ENCODE peak calls at places on chromosomes 3 and 15, in eight cellular contexts. One of them, this sample, is unnamed.

GRCh38 chr3:160134964-160135363 is 90.3 kb upstream of the C3orf80 start:
- DNase-seq in erythroblast: peak; percentile 10
- DNase-seq in smooth muscle cell of the brain vasculature: no peak
- DNase-seq in NCI-H1105: no peak
- DNase-seq in T-cell: no peak
- DNase-seq in tibial nerve: peak; percentile 20
- DNase-seq in naive thymus-derived CD4-positive, alpha-beta T cell: no peak
- DNase-seq in ACHN: no peak
- DNase-seq in this sample: no peak

GRCh38 chr3:169387751-169388696 is 275.5 kb downstream of the MECOM start:
- DNase-seq in naive thymus-derived CD4-positive, alpha-beta T cell: no peak
- DNase-seq in erythroblast: no peak
- DNase-seq in smooth muscle cell of the brain vasculature: no peak
- DNase-seq in T-cell: no peak
- DNase-seq in tibial nerve: peak; percentile 74
- DNase-seq in ACHN: no peak
- DNase-seq in NCI-H1105: no peak
- DNase-seq in this sample: no peak

GRCh38 chr3:63824309-63824708 is 5.2 kb downstream of the C3orf49 start:
- DNase-seq in NCI-H1105: no peak
- DNase-seq in smooth muscle cell of the brain vasculature: peak; percentile 13
- DNase-seq in ACHN: no peak
- DNase-seq in naive thymus-derived CD4-positive, alpha-beta T cell: no peak
- DNase-seq in T-cell: no peak
- DNase-seq in tibial nerve: no peak
- DNase-seq in erythroblast: no peak
- DNase-seq in this sample: no peak

GRCh38 chr3:8562081-8562595 is 60.5 kb downstream of the LMCD1 start:
- DNase-seq in tibial nerve: no peak
- DNase-seq in erythroblast: no peak
- DNase-seq in naive thymus-derived CD4-positive, alpha-beta T cell: no peak
- DNase-seq in NCI-H1105: no peak
- DNase-seq in ACHN: no peak
- DNase-seq in T-cell: no peak
- DNase-seq in smooth muscle cell of the brain vasculature: no peak
- DNase-seq in this sample: no peak

GRCh38 chr15:72585025-72585424 is 69.5 kb upstream of the GOLGA6B start:
- DNase-seq in T-cell: no peak
- DNase-seq in smooth muscle cell of the brain vasculature: no peak
- DNase-seq in erythroblast: no peak
- DNase-seq in NCI-H1105: no peak
- DNase-seq in tibial nerve: no peak
- DNase-seq in naive thymus-derived CD4-positive, alpha-beta T cell: no peak
- DNase-seq in ACHN: no peak
- DNase-seq in this sample: no peak

GRCh38 chr3:123632161-123632655 is 47.4 kb upstream of the HACD2 start:
- DNase-seq in NCI-H1105: no peak
- DNase-seq in erythroblast: no peak
- DNase-seq in naive thymus-derived CD4-positive, alpha-beta T cell: no peak
- DNase-seq in T-cell: no peak
- DNase-seq in ACHN: no peak
- DNase-seq in tibial nerve: no peak
- DNase-seq in smooth muscle cell of the brain vasculature: no peak
- DNase-seq in this sample: no peak

GRCh38 chr15:80613762-80614365 is 81.2 kb upstream of the ABHD17C start:
- DNase-seq in NCI-H1105: no peak
- DNase-seq in T-cell: no peak
- DNase-seq in ACHN: no peak
- DNase-seq in tibial nerve: no peak
- DNase-seq in naive thymus-derived CD4-positive, alpha-beta T cell: no peak
- DNase-seq in smooth muscle cell of the brain vasculature: no peak
- DNase-seq in erythroblast: no peak
- DNase-seq in this sample: no peak

GRCh38 chr15:29172742-29173725 is 96.6 kb downstream of the NSMCE3 start:
- DNase-seq in erythroblast: no peak
- DNase-seq in naive thymus-derived CD4-positive, alpha-beta T cell: no peak
- DNase-seq in smooth muscle cell of the brain vasculature: no peak
- DNase-seq in T-cell: no peak
- DNase-seq in tibial nerve: no peak
- DNase-seq in ACHN: no peak
- DNase-seq in NCI-H1105: no peak
- DNase-seq in this sample: no peak

GRCh38 chr3:23202921-23203650 is at the start of gene UBE2E2:
- DNase-seq in ACHN: peak; percentile 71
- DNase-seq in NCI-H1105: peak; percentile 10
- DNase-seq in naive thymus-derived CD4-positive, alpha-beta T cell: peak; percentile 76
- DNase-seq in smooth muscle cell of the brain vasculature: no peak
- DNase-seq in T-cell: peak; percentile 41
- DNase-seq in erythroblast: peak; percentile 77
- DNase-seq in tibial nerve: peak; percentile 46
- DNase-seq in this sample: peak; percentile 3

GRCh38 chr3:127682576-127682975 is 9.8 kb downstream of the ABTB1 start:
- DNase-seq in erythroblast: no peak
- DNase-seq in NCI-H1105: no peak
- DNase-seq in smooth muscle cell of the brain vasculature: no peak
- DNase-seq in T-cell: no peak
- DNase-seq in ACHN: no peak
- DNase-seq in tibial nerve: no peak
- DNase-seq in naive thymus-derived CD4-positive, alpha-beta T cell: no peak
- DNase-seq in this sample: no peak

GRCh38 chr3:99865321-99865720 is 47.7 kb downstream of the CMSS1 start:
- DNase-seq in naive thymus-derived CD4-positive, alpha-beta T cell: no peak
- DNase-seq in T-cell: no peak
- DNase-seq in ACHN: no peak
- DNase-seq in NCI-H1105: no peak
- DNase-seq in erythroblast: no peak
- DNase-seq in smooth muscle cell of the brain vasculature: no peak
- DNase-seq in tibial nerve: no peak
- DNase-seq in this sample: no peak

GRCh38 chr3:94564247-94564646 is 501.4 kb downstream of the NSUN3 start:
- DNase-seq in smooth muscle cell of the brain vasculature: no peak
- DNase-seq in T-cell: no peak
- DNase-seq in erythroblast: no peak
- DNase-seq in naive thymus-derived CD4-positive, alpha-beta T cell: no peak
- DNase-seq in NCI-H1105: no peak
- DNase-seq in tibial nerve: no peak
- DNase-seq in ACHN: no peak
- DNase-seq in this sample: no peak

GRCh38 chr3:191336833-191337232 is 6.5 kb upstream of the UTS2B start:
- DNase-seq in T-cell: no peak
- DNase-seq in NCI-H1105: no peak
- DNase-seq in smooth muscle cell of the brain vasculature: no peak
- DNase-seq in tibial nerve: no peak
- DNase-seq in ACHN: no peak
- DNase-seq in erythroblast: no peak
- DNase-seq in naive thymus-derived CD4-positive, alpha-beta T cell: no peak
- DNase-seq in this sample: no peak

GRCh38 chr3:52402706-52403270 is 42.1 kb downstream of the SEMA3G start:
- DNase-seq in tibial nerve: no peak
- DNase-seq in T-cell: no peak
- DNase-seq in smooth muscle cell of the brain vasculature: no peak
- DNase-seq in erythroblast: no peak
- DNase-seq in NCI-H1105: no peak
- DNase-seq in naive thymus-derived CD4-positive, alpha-beta T cell: no peak
- DNase-seq in ACHN: no peak
- DNase-seq in this sample: no peak

GRCh38 chr3:86245360-86245759 is 745.6 kb downstream of the VGLL3 start:
- DNase-seq in naive thymus-derived CD4-positive, alpha-beta T cell: no peak
- DNase-seq in tibial nerve: no peak
- DNase-seq in smooth muscle cell of the brain vasculature: no peak
- DNase-seq in erythroblast: no peak
- DNase-seq in T-cell: no peak
- DNase-seq in ACHN: peak; percentile 17
- DNase-seq in NCI-H1105: no peak
- DNase-seq in this sample: peak; percentile 28

GRCh38 chr3:43171770-43172169 is 65.9 kb upstream of the POMGNT2 start:
- DNase-seq in ACHN: no peak
- DNase-seq in erythroblast: no peak
- DNase-seq in naive thymus-derived CD4-positive, alpha-beta T cell: no peak
- DNase-seq in smooth muscle cell of the brain vasculature: no peak
- DNase-seq in tibial nerve: no peak
- DNase-seq in T-cell: no peak
- DNase-seq in NCI-H1105: no peak
- DNase-seq in this sample: no peak

GRCh38 chr3:72255736-72256559 is 471.0 kb upstream of the PROK2 start:
- DNase-seq in erythroblast: no peak
- DNase-seq in T-cell: peak; percentile 17
- DNase-seq in ACHN: no peak
- DNase-seq in naive thymus-derived CD4-positive, alpha-beta T cell: peak; percentile 33
- DNase-seq in NCI-H1105: peak; percentile 80
- DNase-seq in tibial nerve: no peak
- DNase-seq in smooth muscle cell of the brain vasculature: no peak
- DNase-seq in this sample: peak; percentile 30

GRCh38 chr3:21729888-21730459 is 21.0 kb downstream of the ZNF385D start:
- DNase-seq in ACHN: no peak
- DNase-seq in erythroblast: no peak
- DNase-seq in NCI-H1105: no peak
- DNase-seq in tibial nerve: no peak
- DNase-seq in T-cell: no peak
- DNase-seq in smooth muscle cell of the brain vasculature: no peak
- DNase-seq in naive thymus-derived CD4-positive, alpha-beta T cell: no peak
- DNase-seq in this sample: no peak

GRCh38 chr15:71707230-71708051 is 102.9 kb upstream of the NR2E3 start:
- DNase-seq in ACHN: no peak
- DNase-seq in tibial nerve: no peak
- DNase-seq in naive thymus-derived CD4-positive, alpha-beta T cell: no peak
- DNase-seq in NCI-H1105: no peak
- DNase-seq in smooth muscle cell of the brain vasculature: no peak
- DNase-seq in T-cell: no peak
- DNase-seq in erythroblast: no peak
- DNase-seq in this sample: no peak

This sample was measured in NCI-H2227 treated with DMSO at 0.1 percent for 48 hours.